ENCODE peak calls at places on chromosomes 1 and 21, in ten cellular contexts. One of them, this sample, is unnamed. For H3K4me1 and H3K9me3, the result is how much of the 10 kb centered on the place peaks cover.

GRCh38 chr1:201594575-201595245 is 55.8 kb downstream of the NAV1 start:
- DNase-seq in fibroblast of lung: no peak
- DNase-seq in pancreas: no peak
- DNase-seq in IMR-90: peak
- DNase-seq in heart left ventricle: no peak
- DNase-seq in suprapubic skin: no peak
- DNase-seq in lung: no peak
- DNase-seq in HCT116: no peak
- DNase-seq in tibial nerve: no peak
- DNase-seq in tibial artery: no peak
- DNase-seq in this sample: no peak

GRCh38 chr1:196180847-196181593 is 427.2 kb downstream of the KCNT2 start:
- DNase-seq in fibroblast of lung: peak
- DNase-seq in pancreas: no peak
- DNase-seq in IMR-90: peak
- DNase-seq in heart left ventricle: no peak
- DNase-seq in suprapubic skin: no peak
- DNase-seq in lung: no peak
- DNase-seq in HCT116: peak
- DNase-seq in tibial nerve: no peak
- DNase-seq in tibial artery: no peak
- DNase-seq in this sample: no peak

GRCh38 chr1:243730499-243731150 is 119.4 kb downstream of the AKT3 start:
- DNase-seq in fibroblast of lung: no peak
- DNase-seq in pancreas: no peak
- DNase-seq in IMR-90: no peak
- DNase-seq in heart left ventricle: peak
- DNase-seq in suprapubic skin: peak
- DNase-seq in lung: no peak
- DNase-seq in HCT116: no peak
- DNase-seq in tibial nerve: no peak
- DNase-seq in tibial artery: no peak
- DNase-seq in this sample: peak

GRCh38 chr21:45598666-45599065 is 44.9 kb upstream of the PCBP3 start:
- DNase-seq in fibroblast of lung: no peak
- DNase-seq in pancreas: no peak
- DNase-seq in IMR-90: no peak
- DNase-seq in heart left ventricle: no peak
- DNase-seq in suprapubic skin: peak
- DNase-seq in lung: no peak
- DNase-seq in HCT116: no peak
- DNase-seq in tibial nerve: no peak
- DNase-seq in tibial artery: no peak
- DNase-seq in this sample: peak

GRCh38 chr21:45874716-45875415 is 106.7 kb upstream of the COL6A1 start:
- DNase-seq in fibroblast of lung: peak
- DNase-seq in pancreas: no peak
- DNase-seq in IMR-90: peak
- DNase-seq in heart left ventricle: no peak
- DNase-seq in suprapubic skin: no peak
- DNase-seq in lung: no peak
- DNase-seq in HCT116: no peak
- DNase-seq in tibial nerve: no peak
- DNase-seq in tibial artery: peak
- DNase-seq in this sample: peak

GRCh38 chr1:222995620-222996306 is 147.3 kb downstream of the TLR5 start:
- DNase-seq in fibroblast of lung: peak
- DNase-seq in pancreas: no peak
- DNase-seq in IMR-90: no peak
- DNase-seq in heart left ventricle: no peak
- DNase-seq in suprapubic skin: no peak
- DNase-seq in lung: no peak
- DNase-seq in HCT116: no peak
- DNase-seq in tibial nerve: no peak
- DNase-seq in tibial artery: no peak
- DNase-seq in this sample: no peak

GRCh38 chr1:45516465-45516864 is 5.2 kb downstream of the PRDX1 start:
- DNase-seq in fibroblast of lung: no peak
- DNase-seq in pancreas: no peak
- DNase-seq in IMR-90: no peak
- DNase-seq in heart left ventricle: no peak
- DNase-seq in suprapubic skin: no peak
- DNase-seq in lung: no peak
- DNase-seq in HCT116: no peak
- DNase-seq in tibial nerve: no peak
- DNase-seq in tibial artery: no peak
- DNase-seq in this sample: no peak

GRCh38 chr21:35563885-35564451 is 496.4 kb downstream of the SETD4 start:
- DNase-seq in fibroblast of lung: peak
- DNase-seq in pancreas: peak
- DNase-seq in IMR-90: peak
- DNase-seq in heart left ventricle: peak
- DNase-seq in suprapubic skin: no peak
- DNase-seq in lung: peak
- DNase-seq in HCT116: no peak
- DNase-seq in tibial nerve: peak
- DNase-seq in tibial artery: peak
- DNase-seq in this sample: no peak

GRCh38 chr1:245599413-245600174 is 444.8 kb downstream of the KIF26B start:
- DNase-seq in fibroblast of lung: peak
- DNase-seq in pancreas: peak
- DNase-seq in IMR-90: peak
- DNase-seq in heart left ventricle: no peak
- DNase-seq in suprapubic skin: no peak
- DNase-seq in lung: peak
- DNase-seq in HCT116: no peak
- DNase-seq in tibial nerve: peak
- DNase-seq in tibial artery: no peak
- DNase-seq in this sample: no peak

GRCh38 chr1:224589006-224589405 is 27.1 kb upstream of the CNIH3 start:
- DNase-seq in fibroblast of lung: peak
- DNase-seq in pancreas: no peak
- DNase-seq in IMR-90: peak
- DNase-seq in heart left ventricle: no peak
- DNase-seq in suprapubic skin: no peak
- DNase-seq in lung: no peak
- DNase-seq in HCT116: no peak
- DNase-seq in tibial nerve: no peak
- DNase-seq in tibial artery: no peak
- DNase-seq in this sample: no peak

GRCh38 chr21:43369124-43369523 is 57.8 kb downstream of the SIK1 start:
- DNase-seq in fibroblast of lung: peak
- DNase-seq in pancreas: no peak
- DNase-seq in IMR-90: peak
- DNase-seq in heart left ventricle: no peak
- DNase-seq in suprapubic skin: no peak
- DNase-seq in lung: no peak
- DNase-seq in HCT116: no peak
- DNase-seq in tibial nerve: peak
- DNase-seq in tibial artery: no peak
- DNase-seq in this sample: no peak

GRCh38 chr1:196148367-196148970 is 459.8 kb downstream of the KCNT2 start:
- DNase-seq in fibroblast of lung: peak
- DNase-seq in pancreas: no peak
- DNase-seq in IMR-90: peak
- DNase-seq in heart left ventricle: no peak
- DNase-seq in suprapubic skin: no peak
- DNase-seq in lung: no peak
- DNase-seq in HCT116: peak
- DNase-seq in tibial nerve: no peak
- DNase-seq in tibial artery: no peak
- DNase-seq in this sample: no peak

DNA sequence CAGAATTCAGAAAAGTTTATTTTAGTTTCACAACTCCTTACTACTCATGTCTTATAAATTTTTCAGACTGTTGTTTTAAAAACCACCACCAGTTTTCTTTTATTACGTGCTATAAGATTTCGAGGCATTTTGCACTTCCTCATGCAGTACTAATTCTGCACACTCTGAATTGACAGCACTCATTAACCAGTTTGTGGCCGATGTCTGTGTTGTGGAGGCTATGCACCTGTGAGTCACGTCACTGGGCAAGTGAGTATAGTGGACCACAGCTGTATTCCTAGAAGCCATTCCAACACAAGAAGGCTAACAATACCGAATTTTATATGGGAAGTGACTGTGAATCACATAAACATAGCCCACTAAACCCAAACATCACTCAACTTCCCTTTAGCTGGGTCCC is 21.0 kb upstream of the SPATA6 start:
- DNase-seq in fibroblast of lung: peak
- DNase-seq in pancreas: no peak
- DNase-seq in IMR-90: peak
- DNase-seq in heart left ventricle: no peak
- DNase-seq in suprapubic skin: no peak
- DNase-seq in lung: no peak
- DNase-seq in HCT116: no peak
- DNase-seq in tibial nerve: no peak
- DNase-seq in tibial artery: no peak
- DNase-seq in this sample: no peak
- TF ChIP-seq CTCF in fibroblast of lung: no peak
- TF ChIP-seq CTCF in pancreas: no peak
- TF ChIP-seq CTCF in IMR-90: no peak
- TF ChIP-seq CTCF in heart left ventricle: no peak
- TF ChIP-seq CTCF in suprapubic skin: no peak
- TF ChIP-seq CTCF in lung: no peak
- TF ChIP-seq CTCF in HCT116: no peak
- TF ChIP-seq CTCF in tibial nerve: no peak
- TF ChIP-seq CTCF in tibial artery: no peak
- TF ChIP-seq CTCF in this sample: no peak

GRCh38 chr1:29162476-29163138 is 19.1 kb downstream of the SRSF4 start:
- DNase-seq in fibroblast of lung: peak
- DNase-seq in pancreas: no peak
- DNase-seq in IMR-90: no peak
- DNase-seq in heart left ventricle: peak
- DNase-seq in suprapubic skin: no peak
- DNase-seq in lung: no peak
- DNase-seq in HCT116: no peak
- DNase-seq in tibial nerve: no peak
- DNase-seq in tibial artery: no peak
- DNase-seq in this sample: no peak

GRCh38 chr1:29166291-29166878 is 15.3 kb downstream of the SRSF4 start:
- DNase-seq in fibroblast of lung: no peak
- DNase-seq in pancreas: no peak
- DNase-seq in IMR-90: no peak
- DNase-seq in heart left ventricle: no peak
- DNase-seq in suprapubic skin: no peak
- DNase-seq in lung: no peak
- DNase-seq in HCT116: no peak
- DNase-seq in tibial nerve: no peak
- DNase-seq in tibial artery: no peak
- DNase-seq in this sample: no peak

GRCh38 chr1:29167904-29168303 is 13.8 kb downstream of the SRSF4 start:
- DNase-seq in fibroblast of lung: no peak
- DNase-seq in pancreas: no peak
- DNase-seq in IMR-90: no peak
- DNase-seq in heart left ventricle: no peak
- DNase-seq in suprapubic skin: no peak
- DNase-seq in lung: no peak
- DNase-seq in HCT116: no peak
- DNase-seq in tibial nerve: no peak
- DNase-seq in tibial artery: no peak
- DNase-seq in this sample: no peak

GRCh38 chr1:29161977-29162376 is 19.7 kb downstream of the SRSF4 start:
- DNase-seq in fibroblast of lung: no peak
- DNase-seq in pancreas: no peak
- DNase-seq in IMR-90: no peak
- DNase-seq in heart left ventricle: no peak
- DNase-seq in suprapubic skin: no peak
- DNase-seq in lung: no peak
- DNase-seq in HCT116: no peak
- DNase-seq in tibial nerve: no peak
- DNase-seq in tibial artery: no peak
- DNase-seq in this sample: no peak

DNA sequence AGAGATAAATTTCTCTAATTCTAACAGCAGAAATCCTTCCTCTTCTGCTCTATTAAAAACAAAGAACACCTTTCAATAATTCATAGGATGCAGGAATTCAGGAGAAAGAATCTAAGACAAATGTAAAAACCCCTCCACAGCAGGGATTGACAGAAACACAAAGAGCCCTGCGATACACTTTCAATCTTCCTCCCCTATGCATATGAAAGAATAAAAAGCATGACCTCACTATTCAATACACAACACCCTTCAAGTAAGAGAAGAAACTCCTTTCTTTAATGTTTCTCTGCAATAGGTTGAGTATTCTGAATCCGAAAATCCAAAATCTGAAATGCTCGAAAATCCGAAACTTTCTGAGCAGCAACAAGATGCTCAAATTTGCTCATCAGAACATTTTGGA is 17.1 kb downstream of the SRSF4 start:
- DNase-seq in fibroblast of lung: no peak
- DNase-seq in pancreas: no peak
- DNase-seq in IMR-90: no peak
- DNase-seq in heart left ventricle: no peak
- DNase-seq in suprapubic skin: no peak
- DNase-seq in lung: no peak
- DNase-seq in HCT116: no peak
- DNase-seq in tibial nerve: no peak
- DNase-seq in tibial artery: no peak
- DNase-seq in this sample: no peak
- H3K4me1 ChIP-seq in fibroblast of lung: under half
- H3K4me1 ChIP-seq in pancreas: under half
- H3K4me1 ChIP-seq in IMR-90: under half
- H3K4me1 ChIP-seq in heart left ventricle: half or more
- H3K4me1 ChIP-seq in suprapubic skin: under half
- H3K4me1 ChIP-seq in lung: under half
- H3K4me1 ChIP-seq in HCT116: under half
- H3K4me1 ChIP-seq in tibial nerve: half or more
- H3K4me1 ChIP-seq in tibial artery: under half
- H3K4me1 ChIP-seq in this sample: under half

GRCh38 chr1:5265416-5266075 is 611.1 kb downstream of the AJAP1 start:
- DNase-seq in fibroblast of lung: no peak
- DNase-seq in pancreas: no peak
- DNase-seq in IMR-90: no peak
- DNase-seq in heart left ventricle: no peak
- DNase-seq in suprapubic skin: no peak
- DNase-seq in lung: no peak
- DNase-seq in HCT116: no peak
- DNase-seq in tibial nerve: no peak
- DNase-seq in tibial artery: no peak
- DNase-seq in this sample: no peak
- H3K9me3 ChIP-seq in fibroblast of lung: under half
- H3K9me3 ChIP-seq in pancreas: under half
- H3K9me3 ChIP-seq in IMR-90: under half
- H3K9me3 ChIP-seq in heart left ventricle: under half
- H3K9me3 ChIP-seq in suprapubic skin: under half
- H3K9me3 ChIP-seq in lung: under half
- H3K9me3 ChIP-seq in HCT116: under half
- H3K9me3 ChIP-seq in tibial nerve: under half
- H3K9me3 ChIP-seq in tibial artery: under half
- H3K9me3 ChIP-seq in this sample: under half

DNA sequence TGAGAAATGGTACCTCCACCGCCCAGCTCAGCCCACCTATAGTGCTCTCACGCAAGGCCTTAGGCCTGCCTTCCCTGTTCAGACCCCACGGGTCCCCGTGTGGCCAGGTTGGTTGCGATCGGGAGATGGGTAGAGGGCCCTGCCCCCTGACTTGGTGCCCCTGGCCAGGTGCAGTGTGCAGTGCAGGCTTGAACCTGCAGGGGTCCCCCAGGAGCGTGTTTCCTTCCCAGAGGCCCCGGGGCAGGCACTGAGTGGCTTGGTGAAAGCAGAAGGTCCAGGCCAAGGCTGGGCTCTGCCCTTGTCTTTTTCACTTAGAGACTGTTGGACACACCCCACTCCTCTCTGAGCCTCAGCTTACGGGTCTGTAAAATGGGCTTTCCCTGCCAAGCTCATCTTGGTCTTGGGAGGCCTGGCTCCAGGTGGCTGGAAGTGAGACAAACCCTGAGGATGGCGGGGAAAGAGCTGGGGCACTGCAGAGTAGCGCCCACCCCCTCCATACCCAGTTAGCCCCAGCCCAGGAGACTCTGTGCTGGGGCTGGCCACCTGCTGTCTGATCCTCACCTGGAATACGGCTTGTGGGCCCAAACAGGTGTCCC is 9.3 kb upstream of the HES5 start:
- DNase-seq in fibroblast of lung: no peak
- DNase-seq in pancreas: no peak
- DNase-seq in IMR-90: no peak
- DNase-seq in heart left ventricle: no peak
- DNase-seq in suprapubic skin: no peak
- DNase-seq in lung: no peak
- DNase-seq in HCT116: no peak
- DNase-seq in tibial nerve: no peak
- DNase-seq in tibial artery: no peak
- DNase-seq in this sample: no peak
- TF ChIP-seq CTCF in fibroblast of lung: peak
- TF ChIP-seq CTCF in pancreas: no peak
- TF ChIP-seq CTCF in IMR-90: peak
- TF ChIP-seq CTCF in heart left ventricle: peak
- TF ChIP-seq CTCF in suprapubic skin: no peak
- TF ChIP-seq CTCF in lung: no peak
- TF ChIP-seq CTCF in HCT116: no peak
- TF ChIP-seq CTCF in tibial nerve: no peak
- TF ChIP-seq CTCF in tibial artery: no peak
- TF ChIP-seq CTCF in this sample: no peak